ENCODE peak calls at places on chromosomes 2 and 18, in five cellular contexts. R is WTC11, M is neural crest cell, E is hepatocyte, H is nephron progenitor cell. U is an unnamed sample.

GRCh38 chr2:40431600-40431955 is 20.3 kb downstream of the SLC8A1 start:
- DNase-seq in M (no peak), E (no peak), R (no peak), H (no peak), U (no peak)

GRCh38 chr2:62505109-62505508 is 886 bp downstream of the TMEM17 start:
- DNase-seq in E (no peak), H (peak), R (no peak), M (no peak), U (no peak)

GRCh38 chr2:233764761-233765160 is 4.7 kb downstream of the UGT1A1 start:
- DNase-seq in R (no peak), H (no peak), M (no peak), E (no peak), U (no peak)

GRCh38 chr18:68436485-68436884 is 278.4 kb downstream of the TMX3 start:
- DNase-seq in H (no peak), M (no peak), R (no peak), E (no peak), U (no peak)

GRCh38 chr18:24089059-24089458 is 49.8 kb upstream of the CABYR start:
- DNase-seq in E (no peak), H (no peak), M (no peak), R (no peak), U (no peak)

GRCh38 chr2:164456599-164456998 is 164.7 kb downstream of the GRB14 start:
- DNase-seq in R (no peak), E (peak), H (no peak), M (no peak), U (no peak)

GRCh38 chr2:65265090-65266045 is 37.7 kb downstream of the ACTR2 start:
- DNase-seq in E (peak), M (no peak), H (peak), R (no peak), U (no peak)

GRCh38 chr2:234496442-234496834 is 443 bp downstream of the ARL4C start:
- DNase-seq in R (no peak), M (no peak), E (peak), H (no peak), U (peak)

GRCh38 chr2:101300164-101300563 is 8.3 kb downstream of the RNF149 start:
- DNase-seq in H (no peak), M (no peak), R (no peak), E (no peak), U (no peak)

GRCh38 chr2:101396352-101396717 is 9.0 kb upstream of the CREG2 start:
- DNase-seq in H (no peak), E (peak), M (no peak), R (no peak), U (no peak)

GRCh38 chr2:98948956-98949739 is 13.1 kb upstream of the CRACDL start:
- DNase-seq in H (no peak), R (no peak), E (no peak), M (no peak), U (no peak)

GRCh38 chr2:135844285-135844985 is 7.5 kb upstream of the LCT start:
- DNase-seq in E (peak), R (no peak), M (no peak), H (no peak), U (no peak)

GRCh38 chr2:135845997-135846396 is 9.0 kb upstream of the LCT start:
- DNase-seq in M (no peak), E (no peak), H (no peak), R (no peak), U (no peak)

GRCh38 chr2:135849087-135849486 is 12.1 kb upstream of the LCT start:
- DNase-seq in R (no peak), E (no peak), M (no peak), H (no peak), U (no peak)

GRCh38 chr2:135843671-135844070 is 6.7 kb upstream of the LCT start:
- DNase-seq in H (no peak), E (no peak), R (no peak), M (no peak), U (no peak)

GRCh38 chr2:135845257-135845656 is 8.3 kb upstream of the LCT start:
- DNase-seq in E (no peak), M (no peak), H (no peak), R (no peak), U (no peak)
- TF ChIP-seq CTCF in E (peak), M (peak), H (no peak), R (no peak), U (no peak)

DNA sequence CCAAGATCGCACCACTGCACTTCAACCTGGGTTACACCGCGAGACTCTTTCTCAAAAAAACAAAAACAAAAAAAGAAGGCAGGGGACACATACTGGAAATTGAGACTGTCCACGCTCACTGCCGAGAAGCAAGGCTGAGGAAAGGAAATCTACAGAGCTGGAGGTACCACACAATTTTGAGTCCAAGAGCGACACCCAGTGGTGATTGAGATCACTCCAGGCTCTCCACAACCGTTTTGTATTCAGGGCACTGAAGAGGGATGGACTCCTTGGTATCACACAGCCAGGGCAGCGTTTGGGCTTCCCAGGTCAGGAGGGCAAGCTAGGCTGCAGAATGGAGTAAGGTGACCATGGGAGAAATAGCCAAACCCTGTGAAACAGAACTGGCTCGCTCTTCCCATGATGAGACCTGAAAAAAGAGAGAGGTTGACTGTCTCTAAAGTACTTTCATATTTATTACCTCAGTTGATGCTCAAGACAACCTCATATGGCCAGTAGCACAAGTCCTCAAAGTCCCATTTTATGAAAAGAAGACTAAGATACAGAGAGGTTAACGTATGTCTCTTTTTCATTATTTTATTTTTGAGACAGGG is 74.5 kb upstream of the YPEL5 start:
- DNase-seq in E (peak), H (peak), M (peak), R (peak), U (peak)
- TF ChIP-seq CTCF in E (peak), H (peak), M (peak), R (peak), U (peak)

DNA sequence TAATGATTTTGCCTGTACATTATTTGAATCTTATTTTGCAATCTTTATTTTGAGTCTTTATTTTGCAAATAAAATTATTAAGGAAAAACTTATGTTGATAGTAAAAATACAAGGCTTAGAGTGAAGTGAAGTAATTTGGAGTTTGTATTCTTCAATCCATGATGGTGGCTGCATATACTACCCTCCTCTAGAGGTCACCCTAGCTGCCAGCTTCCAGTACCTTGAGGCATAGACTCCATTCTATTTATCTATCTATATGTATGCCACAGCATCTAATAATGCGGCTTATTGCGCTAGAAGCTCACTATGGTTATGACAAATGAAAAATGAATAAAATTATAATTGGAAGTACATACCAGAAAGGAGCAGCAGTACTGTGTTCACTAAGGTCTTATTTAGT is 20.3 kb upstream of the HNMT start:
- DNase-seq in E (no peak), R (no peak), M (no peak), H (no peak), U (no peak)
- TF ChIP-seq CTCF in E (no peak), R (no peak), M (no peak), H (no peak), U (no peak)

DNA sequence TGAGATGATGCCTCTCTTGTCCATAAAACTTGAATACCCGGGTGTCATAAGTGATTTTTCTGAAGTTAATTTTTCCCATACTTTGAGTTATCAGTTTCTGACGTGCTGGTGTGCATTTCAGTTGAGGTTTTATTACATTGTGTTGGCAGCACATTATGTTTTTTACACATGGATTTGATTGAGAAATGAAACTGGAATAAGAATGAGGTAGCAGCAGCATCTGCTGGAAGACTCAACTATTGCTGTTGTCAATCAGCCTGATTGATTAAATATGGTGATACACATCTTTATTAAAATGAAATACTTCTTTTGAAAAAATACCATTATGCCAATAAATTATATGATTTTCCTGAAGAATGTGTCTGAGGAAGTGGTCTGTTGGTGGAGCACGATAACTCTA is 60.5 kb downstream of the INSIG2 start:
- DNase-seq in R (no peak), H (no peak), M (no peak), E (no peak), U (no peak)
- TF ChIP-seq CTCF in R (no peak), H (no peak), M (no peak), E (no peak), U (no peak)

GRCh38 chr2:238289574-238289973 is 1.2 kb upstream of the PER2 start:
- DNase-seq in E (no peak), R (peak), H (no peak), M (no peak), U (no peak)

GRCh38 chr2:238286987-238287386 is 1.4 kb downstream of the PER2 start:
- DNase-seq in E (no peak), R (no peak), H (no peak), M (no peak), U (no peak)

GRCh38 chr2:238287702-238288649 is at the start of gene PER2:
- DNase-seq in E (peak), M (no peak), R (peak), H (peak), U (peak)

GRCh38 chr2:238290079-238290478 is 1.7 kb upstream of the PER2 start:
- DNase-seq in H (peak), E (peak), M (no peak), R (peak), U (peak)

DNA sequence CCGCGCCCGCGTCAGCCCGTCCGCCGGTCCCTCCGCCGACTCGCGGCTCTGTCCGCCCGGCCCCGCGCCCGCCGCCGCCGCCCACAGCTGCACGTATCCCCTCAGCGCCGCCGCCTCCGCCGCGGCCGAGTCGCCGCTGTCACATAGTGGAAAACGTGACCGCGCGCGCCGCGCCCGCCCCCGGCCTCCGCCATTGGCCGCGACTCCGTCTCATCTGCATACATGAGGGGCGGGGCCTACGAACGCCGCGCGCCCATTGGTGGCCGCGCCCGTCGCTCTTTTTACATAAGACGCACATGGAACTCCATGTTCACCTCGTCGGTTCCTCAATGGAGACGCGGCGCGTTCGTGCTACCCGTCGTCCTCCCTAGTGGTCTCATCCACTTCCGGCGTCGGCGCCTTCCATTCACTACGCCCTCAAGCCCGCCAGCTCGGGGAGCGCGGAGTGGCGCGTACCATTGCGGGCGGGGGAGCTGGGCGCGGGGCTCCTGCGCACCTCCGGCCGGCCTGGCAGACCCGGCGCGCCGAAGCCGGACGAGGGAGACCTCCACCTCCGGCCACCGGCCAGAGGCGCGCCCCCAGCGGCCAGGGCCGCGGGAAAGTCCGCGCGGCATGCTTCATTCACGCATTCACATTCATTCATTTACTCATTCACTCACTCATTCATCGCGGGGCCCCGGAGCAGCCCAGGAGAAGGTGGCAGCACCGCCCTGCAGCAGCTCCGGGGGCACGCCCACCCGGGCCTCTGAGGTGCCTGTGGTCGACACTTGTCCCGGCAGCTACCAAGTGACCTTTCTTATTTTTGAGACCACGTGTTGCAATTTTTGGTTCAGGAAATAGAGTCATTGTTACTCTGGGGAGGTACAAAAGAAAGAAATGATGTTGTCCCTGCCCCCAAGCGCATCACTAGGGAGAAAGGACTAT is 502 bp upstream of the PER2 start:
- DNase-seq in H (peak), R (peak), M (peak), E (peak), U (peak)
- TF ChIP-seq CTCF in H (peak), R (no peak), M (peak), E (peak), U (peak)

DNA sequence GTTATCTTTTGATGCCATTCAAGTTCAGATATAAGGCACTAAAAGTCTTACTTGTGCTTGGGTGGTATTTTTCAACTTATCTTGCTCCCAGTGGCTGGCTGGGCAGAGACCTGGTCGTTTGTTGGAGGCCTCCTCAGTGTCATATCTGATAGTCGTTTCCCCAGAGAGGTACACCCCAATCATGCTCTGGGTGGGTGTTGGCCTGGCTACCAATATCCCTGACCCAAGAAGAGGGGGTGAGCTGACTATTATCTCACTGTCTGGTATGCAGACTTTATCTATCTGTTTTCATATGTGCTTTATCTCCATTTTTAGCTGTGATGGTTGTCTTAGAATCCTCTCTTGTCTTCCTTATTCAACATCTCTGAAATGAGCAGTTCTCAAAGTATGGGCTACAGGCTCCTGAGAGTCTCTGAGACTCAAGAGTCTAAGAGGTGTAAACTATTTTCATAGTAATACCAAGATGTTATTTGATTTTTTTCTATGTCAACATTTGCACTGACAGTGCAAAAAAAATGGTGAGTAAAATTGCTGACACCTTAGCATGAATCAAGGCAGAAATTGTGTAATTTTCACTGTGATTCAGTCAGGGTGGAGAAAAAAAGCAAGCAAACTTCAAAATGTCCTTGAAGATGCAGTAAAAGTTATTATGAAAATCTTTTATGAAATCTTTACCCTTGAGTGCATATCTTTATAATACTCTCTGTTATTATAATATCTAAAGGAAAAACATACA is 12.3 kb upstream of the PLEK start:
- DNase-seq in E (no peak), M (no peak), H (no peak), R (no peak), U (no peak)
- TF ChIP-seq CTCF in E (no peak), M (no peak), H (no peak), R (no peak), U (no peak)